ENCODE peak calls at places on chromosomes 7 and 10, in ten cellular contexts. C is type B pancreatic cell, E is fibroblast of pulmonary artery, N is tibial artery, B is mammary epithelial cell, Y is cardiac muscle cell, J is nephron progenitor cell, F is IMR-90, A is AG09319, Z is body of pancreas. K is an unnamed sample.

GRCh38 chr10:8033812-8034665 is 20.4 kb upstream of the GATA3 start:
- DNase-seq in Y (peak), B (no peak), C (no peak), Z (no peak), F (no peak), J (peak), N (no peak), E (no peak), A (no peak), K (no peak)

GRCh38 chr7:2483495-2483894 is 7.3 kb upstream of the GRIFIN start:
- DNase-seq in F (no peak), Y (no peak), J (no peak), Z (no peak), B (no peak), E (no peak), N (no peak), A (no peak), C (no peak), K (no peak)

GRCh38 chr10:131758062-131758941 is 142.5 kb upstream of the PPP2R2D start:
- DNase-seq in A (no peak), N (no peak), E (no peak), C (no peak), Z (no peak), J (no peak), B (no peak), Y (no peak), F (no peak), K (no peak)

GRCh38 chr7:114806590-114807167 is 115.2 kb upstream of the MDFIC start:
- DNase-seq in C (no peak), Y (no peak), N (no peak), B (no peak), F (peak), E (peak), J (no peak), Z (peak), A (no peak), K (no peak)

GRCh38 chr7:6392712-6393666 is 54.8 kb downstream of the DAGLB start:
- DNase-seq in A (peak), B (peak), J (no peak), C (no peak), F (peak), E (peak), Y (peak), N (peak), Z (peak), K (peak)

GRCh38 chr7:45978010-45978681 is 57.1 kb upstream of the IGFBP3 start:
- DNase-seq in E (peak), Y (peak), A (peak), Z (peak), N (no peak), B (peak), F (peak), C (no peak), J (no peak), K (no peak)

GRCh38 chr7:128135275-128136214 is 104.3 kb upstream of the LRRC4 start:
- DNase-seq in E (peak), C (no peak), A (no peak), F (peak), B (peak), N (no peak), Y (peak), Z (peak), J (peak), K (no peak)

GRCh38 chr7:133044722-133045473 is 37.0 kb downstream of the CHCHD3 start:
- DNase-seq in N (no peak), Z (no peak), E (no peak), B (no peak), C (no peak), A (no peak), J (peak), F (no peak), Y (peak), K (no peak)

GRCh38 chr10:79159785-79160184 is 91.0 kb downstream of the ZMIZ1 start:
- DNase-seq in N (peak), C (no peak), Y (peak), J (no peak), A (no peak), F (peak), B (no peak), Z (no peak), E (peak), K (no peak)

GRCh38 chr10:35251373-35252100 is 84.8 kb upstream of the CCNY start:
- DNase-seq in F (no peak), Z (no peak), E (no peak), C (no peak), A (no peak), Y (no peak), N (no peak), B (no peak), J (no peak), K (no peak)

GRCh38 chr10:76942556-76943416 is 694.8 kb downstream of the KCNMA1 start:
- DNase-seq in Z (no peak), J (no peak), F (peak), N (no peak), A (no peak), Y (no peak), E (peak), B (peak), C (no peak), K (no peak)

GRCh38 chr7:105130048-105130447 is 116.0 kb downstream of the KMT2E start:
- DNase-seq in Z (no peak), N (no peak), B (no peak), A (no peak), J (no peak), Y (no peak), C (no peak), F (no peak), E (no peak), K (no peak)

GRCh38 chr7:148318092-148318756 is 272.3 kb upstream of the C7orf33 start:
- DNase-seq in Y (no peak), N (no peak), Z (no peak), F (no peak), A (no peak), E (no peak), B (no peak), J (no peak), C (no peak), K (no peak)

GRCh38 chr10:3827266-3827665 is 42.3 kb upstream of the KLF6 start:
- DNase-seq in Z (no peak), N (no peak), Y (no peak), F (no peak), C (no peak), A (no peak), E (no peak), B (no peak), J (no peak), K (no peak)

GRCh38 chr10:68329506-68329861 is 2.4 kb upstream of the HNRNPH3 start:
- DNase-seq in Z (no peak), N (no peak), C (no peak), E (no peak), Y (no peak), B (no peak), F (no peak), A (no peak), J (no peak), K (no peak)

GRCh38 chr7:11191574-11192220 is 218.0 kb downstream of the PHF14 start:
- DNase-seq in A (no peak), C (no peak), E (no peak), J (peak), B (no peak), N (no peak), Y (no peak), Z (no peak), F (no peak), K (no peak)

GRCh38 chr7:29113384-29114102 is 32.8 kb downstream of the CPVL start:
- DNase-seq in B (peak), E (peak), Y (peak), J (no peak), F (no peak), A (no peak), Z (peak), C (no peak), N (no peak), K (no peak)
- TF ChIP-seq CTCF in B (peak), E (peak), Y (peak), J (peak), F (no peak), A (no peak), Z (peak), C (peak), N (no peak), K (no peak)

GRCh38 chr10:128629111-128630096 is 503.2 kb upstream of the MKI67 start:
- DNase-seq in A (no peak), B (peak), E (peak), F (no peak), Z (no peak), J (no peak), Y (no peak), N (no peak), C (no peak), K (peak)

GRCh38 chr10:128631801-128632241 is 505.6 kb upstream of the MKI67 start:
- DNase-seq in Z (no peak), B (peak), E (peak), Y (peak), J (no peak), C (no peak), F (no peak), A (no peak), N (no peak), K (no peak)

GRCh38 chr10:128630787-128631252 is 504.6 kb upstream of the MKI67 start:
- DNase-seq in C (no peak), J (no peak), F (no peak), Y (no peak), E (no peak), N (no peak), Z (no peak), A (no peak), B (peak), K (no peak)

GRCh38 chr10:128632694-128633093 is 506.5 kb upstream of the MKI67 start:
- DNase-seq in B (no peak), N (no peak), Z (no peak), J (no peak), Y (no peak), F (no peak), C (no peak), A (no peak), E (no peak), K (no peak)

GRCh38 chr10:128633864-128634541 is 507.8 kb upstream of the MKI67 start:
- DNase-seq in N (no peak), E (peak), Z (no peak), A (no peak), J (no peak), B (peak), F (no peak), C (no peak), Y (peak), K (no peak)
- TF ChIP-seq CTCF in N (no peak), E (peak), Z (peak), A (no peak), J (peak), B (peak), F (no peak), C (peak), Y (peak), K (no peak)

DNA sequence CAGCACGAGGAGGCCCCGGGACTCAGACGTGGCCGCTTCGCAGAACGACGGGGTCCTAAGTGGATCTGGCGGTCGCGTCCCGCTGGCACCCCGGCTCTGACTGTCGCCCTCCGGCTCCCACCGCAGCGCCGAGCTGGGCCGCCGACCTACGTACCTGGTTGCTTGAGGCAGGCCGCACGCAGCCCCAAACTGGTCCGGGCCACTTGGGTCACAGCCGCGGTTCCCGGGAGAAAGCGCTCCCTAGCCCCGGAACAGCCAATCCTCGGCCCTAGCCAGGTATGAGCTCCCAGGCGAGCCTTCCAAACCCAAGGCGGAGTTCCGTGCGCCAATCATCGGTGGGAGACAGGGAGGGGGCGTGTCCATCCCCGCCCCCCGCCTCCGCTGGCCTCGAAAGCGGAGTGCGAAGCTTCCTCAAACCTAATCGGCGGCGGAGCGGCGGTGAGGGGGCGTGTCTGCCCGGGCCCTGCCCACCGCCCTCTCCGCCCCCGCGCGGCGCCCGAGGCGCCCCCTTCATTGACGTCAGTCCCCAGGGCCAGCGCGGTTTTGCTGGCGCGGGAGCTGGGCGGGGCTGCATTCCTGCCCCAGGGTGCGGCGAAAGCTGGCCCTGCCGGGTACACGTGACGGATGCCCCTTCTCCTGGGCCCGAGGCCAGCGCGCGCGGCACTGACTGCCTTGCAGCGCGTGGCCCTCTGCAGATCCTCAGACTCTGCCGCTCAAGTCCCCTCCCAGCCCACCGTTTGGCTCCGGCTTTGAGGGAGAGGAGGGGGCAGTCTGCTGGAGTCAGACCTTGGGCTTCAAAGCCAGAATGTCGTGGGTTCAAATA is at the start of gene AVPI1:
- DNase-seq in N (peak), E (peak), J (peak), A (peak), C (peak), F (peak), B (peak), Z (peak), Y (peak), K (peak)
- TF ChIP-seq CTCF in N (no peak), E (no peak), J (no peak), A (no peak), C (no peak), F (no peak), B (no peak), Z (no peak), Y (no peak), K (no peak)

GRCh38 chr10:21808525-21808924 is 195.0 kb downstream of the DNAJC1 start:
- DNase-seq in C (no peak), Y (no peak), E (no peak), B (no peak), N (no peak), F (no peak), Z (no peak), A (no peak), J (no peak), K (no peak)

GRCh38 chr10:21807162-21807561 is 196.4 kb downstream of the DNAJC1 start:
- DNase-seq in E (no peak), B (no peak), F (no peak), J (peak), C (no peak), Z (no peak), N (no peak), Y (peak), A (no peak), K (no peak)

GRCh38 chr10:21811245-21811585 is 192.3 kb downstream of the DNAJC1 start:
- DNase-seq in Z (no peak), Y (no peak), F (peak), J (no peak), N (no peak), C (no peak), B (peak), A (no peak), E (peak), K (no peak)

GRCh38 chr10:21813944-21814343 is 189.6 kb downstream of the DNAJC1 start:
- DNase-seq in E (no peak), Z (no peak), C (no peak), Y (no peak), B (no peak), N (no peak), A (no peak), J (no peak), F (no peak), K (no peak)

GRCh38 chr10:21810582-21811244 is 192.8 kb downstream of the DNAJC1 start:
- DNase-seq in N (no peak), B (peak), Z (no peak), J (no peak), F (peak), E (no peak), Y (no peak), A (no peak), C (no peak), K (no peak)
- TF ChIP-seq CTCF in N (no peak), B (no peak), Z (no peak), J (no peak), F (no peak), E (no peak), Y (no peak), A (no peak), C (no peak), K (no peak)

DNA sequence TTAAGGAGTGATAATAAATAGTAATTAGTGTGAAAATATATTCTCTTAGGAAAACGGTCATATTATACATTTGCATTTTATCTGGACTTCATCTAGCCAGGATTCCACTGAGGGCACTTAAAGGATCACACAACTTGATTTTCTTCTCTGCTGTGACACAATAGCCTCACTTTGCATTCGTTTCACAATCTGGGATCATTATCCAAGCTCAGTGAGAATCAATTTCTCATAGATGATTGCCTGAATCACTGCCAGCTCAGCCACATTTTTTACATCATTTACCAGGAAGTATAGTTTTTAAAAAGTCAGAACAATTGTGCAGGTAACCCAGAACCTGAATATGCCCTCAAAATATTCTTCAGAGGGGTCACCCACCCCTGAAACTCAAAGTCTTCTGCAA is 68.9 kb downstream of the PTPRZ1 start:
- DNase-seq in F (no peak), C (no peak), N (no peak), B (no peak), Z (no peak), A (no peak), E (no peak), J (no peak), Y (no peak), K (no peak)
- TF ChIP-seq CTCF in F (no peak), C (no peak), N (no peak), B (no peak), Z (no peak), A (no peak), E (no peak), J (no peak), Y (no peak), K (no peak)

DNA sequence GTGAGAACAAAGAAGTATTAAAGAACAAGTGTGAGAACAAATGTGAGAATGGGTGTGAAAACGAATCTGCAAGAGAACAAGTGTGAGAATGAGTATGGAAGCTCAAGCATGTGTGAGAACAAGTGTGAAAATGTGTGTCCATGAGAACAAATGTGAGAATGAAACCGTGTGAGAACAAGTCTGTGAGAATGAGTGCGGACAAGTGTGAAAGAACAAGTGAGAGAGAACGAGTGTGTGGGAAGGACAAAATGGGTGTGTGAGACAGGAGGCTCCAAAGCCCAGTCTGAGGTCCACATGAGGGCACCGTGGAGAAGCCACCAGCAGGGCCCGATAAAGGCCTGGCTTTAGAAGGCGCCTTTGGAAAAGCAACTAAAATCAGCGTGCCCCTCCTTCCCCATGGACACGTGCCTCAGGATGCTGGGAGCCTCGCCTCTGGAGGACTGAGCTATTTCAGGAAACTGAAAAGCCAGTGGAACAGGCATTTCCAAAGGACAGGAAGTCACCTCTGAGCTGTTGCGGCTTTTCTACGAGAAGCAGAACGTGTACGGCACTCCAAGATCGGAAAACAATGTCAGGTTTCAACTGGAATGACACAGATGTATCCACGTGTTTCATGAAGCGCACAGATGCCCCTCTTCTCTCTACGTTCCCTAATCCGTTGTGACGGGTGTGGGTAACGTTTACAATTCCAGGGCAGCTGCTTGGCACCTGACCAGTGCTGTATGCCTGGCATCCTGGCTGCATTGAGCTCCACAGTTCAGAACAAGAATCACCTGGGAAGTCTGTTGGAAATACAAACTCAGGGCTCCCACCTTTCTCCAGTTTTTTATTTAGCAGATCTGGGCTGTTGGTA is 46.4 kb downstream of the ESYT2 start:
- DNase-seq in E (peak), Z (no peak), A (no peak), N (peak), J (no peak), C (no peak), Y (peak), B (no peak), F (peak), K (no peak)
- TF ChIP-seq CTCF in E (peak), Z (peak), A (peak), N (peak), J (no peak), C (peak), Y (peak), B (peak), F (peak), K (peak)

K was measured in CD14-positive monocyte.